ENCODE peak calls at places on chromosomes 12 and 14, in eight cellular contexts. F, G, W, L, M, P, C and E are unnamed samples.

GRCh38 chr12:112020947-112021457 is 7.8 kb downstream of the ERP29 start:
- DNase-seq in M (no peak), W (no peak), C (no peak), F (no peak), G (no peak), P (no peak), L (no peak), E (no peak)

GRCh38 chr14:73283592-73284379 is 46.5 kb downstream of the PAPLN start:
- DNase-seq in P (no peak), M (no peak), F (no peak), C (no peak), G (no peak), W (no peak), L (no peak), E (peak)

GRCh38 chr14:99875421-99875820 is 82.2 kb downstream of the EML1 start:
- DNase-seq in L (no peak), G (no peak), P (no peak), C (no peak), M (peak), F (no peak), W (no peak), E (peak)

GRCh38 chr14:51681411-51681810 is 29.7 kb downstream of the FRMD6 start:
- DNase-seq in L (no peak), M (no peak), P (no peak), F (no peak), G (no peak), C (no peak), W (peak), E (peak)

GRCh38 chr12:94783862-94784261 is 133.5 kb upstream of the TMCC3 start:
- DNase-seq in L (no peak), W (no peak), F (no peak), P (no peak), G (no peak), C (no peak), M (peak), E (no peak)

GRCh38 chr12:22100952-22101748 is 55.1 kb downstream of the CMAS start:
- DNase-seq in C (peak), G (peak), P (no peak), F (no peak), M (peak), W (peak), L (peak), E (peak)

GRCh38 chr14:98219638-98220037 is 1052.4 kb downstream of the BCL11B start:
- DNase-seq in F (no peak), M (no peak), G (no peak), P (no peak), W (no peak), L (no peak), C (no peak), E (no peak)

GRCh38 chr12:51845451-51845850 is 3.1 kb downstream of the FIGNL2 start:
- DNase-seq in C (no peak), L (no peak), W (no peak), F (no peak), M (no peak), G (no peak), P (no peak), E (no peak)

GRCh38 chr12:51827925-51828818 is 20.3 kb downstream of the FIGNL2 start:
- DNase-seq in G (no peak), W (peak), F (no peak), C (no peak), L (peak), P (peak), M (peak), E (peak)

GRCh38 chr14:22184157-22185025 is 404.6 kb downstream of the DAD1 start:
- DNase-seq in F (no peak), G (no peak), L (no peak), M (peak), P (no peak), C (no peak), W (no peak), E (no peak)

GRCh38 chr14:105531088-105531957 is 4.9 kb downstream of the TMEM121 start:
- DNase-seq in L (no peak), M (no peak), F (no peak), P (no peak), G (no peak), C (peak), W (no peak), E (no peak)

GRCh38 chr14:92546347-92547053 is 32.9 kb downstream of the RIN3 start:
- DNase-seq in F (peak), C (no peak), G (no peak), M (peak), W (no peak), L (no peak), P (no peak), E (peak)

GRCh38 chr14:74921987-74922751 is 891 bp downstream of the RPS6KL1 start:
- DNase-seq in C (no peak), W (no peak), G (no peak), P (no peak), L (no peak), M (no peak), F (no peak), E (no peak)

GRCh38 chr12:125533434-125534029 is 468.3 kb downstream of the AACS start:
- DNase-seq in M (peak), W (peak), P (no peak), F (peak), G (no peak), C (peak), L (no peak), E (peak)

GRCh38 chr12:75455839-75456238 is 24.7 kb upstream of the GLIPR1 start:
- DNase-seq in L (no peak), M (no peak), W (no peak), P (no peak), F (peak), G (no peak), C (no peak), E (peak)

GRCh38 chr14:39988939-39989338 is 556.7 kb upstream of the FBXO33 start:
- DNase-seq in P (no peak), W (peak), G (no peak), C (peak), M (peak), F (peak), L (no peak), E (peak)

GRCh38 chr14:91230363-91231035 is 14.0 kb downstream of the GPR68 start:
- DNase-seq in W (no peak), G (no peak), M (peak), P (no peak), L (no peak), C (no peak), F (no peak), E (no peak)

GRCh38 chr14:94702629-94703028 is 67.3 kb downstream of the GSC start:
- DNase-seq in P (no peak), G (no peak), F (no peak), M (no peak), W (no peak), C (no peak), L (no peak), E (no peak)

GRCh38 chr14:61452452-61452851 is 131.1 kb downstream of the PRKCH start:
- DNase-seq in G (no peak), F (no peak), C (no peak), L (peak), W (no peak), P (no peak), M (no peak), E (no peak)

GRCh38 chr12:9971158-9971557 is at the start of gene CLEC12A:
- DNase-seq in P (no peak), L (no peak), M (no peak), F (no peak), W (no peak), C (no peak), G (no peak), E (no peak)

GRCh38 chr14:21070610-21071224 is 613 bp downstream of the ARHGEF40 start:
- DNase-seq in W (peak), M (peak), L (no peak), C (no peak), P (no peak), G (peak), F (peak), E (peak)

GRCh38 chr14:100080206-100080605 is 15.0 kb downstream of the EVL start:
- DNase-seq in M (no peak), P (no peak), C (no peak), F (no peak), G (no peak), L (no peak), W (no peak), E (no peak)

GRCh38 chr12:127636881-127637280 is 630.1 kb upstream of the TMEM132C start:
- DNase-seq in M (no peak), L (no peak), C (no peak), W (no peak), P (no peak), G (no peak), F (no peak), E (no peak)

GRCh38 chr12:58833844-58834243 is 86.5 kb downstream of the LRIG3 start:
- DNase-seq in F (peak), G (no peak), L (no peak), W (peak), C (no peak), M (no peak), P (no peak), E (peak)

GRCh38 chr14:55102141-55102547 is 26.9 kb upstream of the LGALS3 start:
- DNase-seq in F (peak), L (peak), W (peak), G (peak), C (peak), M (peak), P (peak), E (peak)

GRCh38 chr14:89813485-89814080 is 140.9 kb downstream of the EFCAB11 start:
- DNase-seq in M (peak), G (no peak), P (no peak), F (no peak), C (no peak), L (no peak), W (no peak), E (no peak)

GRCh38 chr12:132003846-132004245 is 54.1 kb downstream of the EP400 start:
- DNase-seq in C (no peak), P (no peak), L (no peak), F (no peak), G (no peak), M (peak), W (no peak), E (no peak)

GRCh38 chr14:98893675-98894074 is 378.3 kb downstream of the BCL11B start:
- DNase-seq in W (no peak), M (no peak), F (no peak), L (no peak), P (no peak), G (no peak), C (no peak), E (no peak)

GRCh38 chr12:34395056-34396005 is 373.0 kb downstream of the ALG10 start:
- DNase-seq in P (peak), C (no peak), M (no peak), F (no peak), L (no peak), G (no peak), W (no peak), E (no peak)

GRCh38 chr12:28132398-28132797 is 57.9 kb upstream of the CCDC91 start:
- DNase-seq in W (no peak), P (no peak), M (no peak), L (no peak), G (no peak), F (no peak), C (no peak), E (no peak)

GRCh38 chr12:113159937-113160336 is 10.4 kb downstream of the CFAP73 start:
- DNase-seq in M (no peak), C (no peak), P (no peak), L (no peak), W (no peak), F (no peak), G (no peak), E (no peak)

GRCh38 chr14:43754838-43755237 is 752.2 kb downstream of the FSCB start:
- DNase-seq in L (no peak), W (no peak), M (no peak), P (no peak), F (no peak), C (no peak), G (no peak), E (no peak)